ENCODE peak calls at places on chromosomes 7 and 10, in nine cellular contexts. T, G, U, Q, V, L, A, Z and I are unnamed samples.

GRCh38 chr10:76350583-76350982 is 919.2 kb downstream of the LRMDA start:
- DNase-seq in T (no peak), G (no peak), U (peak; percentile 76), Q (no peak), V (no peak), L (peak; percentile 38), A (no peak), Z (no peak), I (no peak)

GRCh38 chr7:24025094-24025493 is 258.9 kb upstream of the NPY start:
- DNase-seq in T (peak; percentile 6), G (no peak), U (no peak), Q (no peak), V (peak; percentile 11), L (peak; percentile 2), A (no peak), Z (no peak), I (no peak)

GRCh38 chr7:159024280-159024951 is 120.3 kb downstream of the VIPR2 start:
- DNase-seq in T (no peak), G (no peak), U (no peak), Q (no peak), V (peak; percentile 63), L (no peak), A (no peak), Z (no peak), I (no peak)

GRCh38 chr10:60384708-60385398 is 4.8 kb downstream of the ANK3 start:
- DNase-seq in T (no peak), G (no peak), U (peak; percentile 97), Q (no peak), V (peak; percentile 100), L (peak; percentile 96), A (no peak), Z (no peak), I (no peak)

GRCh38 chr7:105802611-105803520 is 73.5 kb downstream of the ATXN7L1 start:
- DNase-seq in T (no peak), G (no peak), U (no peak), Q (no peak), V (no peak), L (no peak), A (no peak), Z (no peak), I (no peak)

GRCh38 chr10:52654201-52654600 is 118.4 kb downstream of the MBL2 start:
- DNase-seq in T (no peak), G (no peak), U (no peak), Q (no peak), V (no peak), L (no peak), A (no peak), Z (no peak), I (no peak)

GRCh38 chr10:105699504-105699903 is 1058.4 kb downstream of the SORCS3 start:
- DNase-seq in T (no peak), G (no peak), U (no peak), Q (no peak), V (no peak), L (no peak), A (no peak), Z (no peak), I (no peak)

GRCh38 chr10:29621161-29621560 is 13.6 kb downstream of the SVIL start:
- DNase-seq in T (peak; percentile 93), G (no peak), U (peak; percentile 83), Q (no peak), V (no peak), L (peak; percentile 82), A (no peak), Z (no peak), I (no peak)

GRCh38 chr10:46293832-46294640 is 7.2 kb downstream of the ANTXRL start:
- DNase-seq in T (no peak), G (no peak), U (no peak), Q (no peak), V (peak; percentile 22), L (no peak), A (no peak), Z (no peak), I (no peak)

GRCh38 chr10:78543749-78544446 is 510.2 kb downstream of the RPS24 start:
- DNase-seq in T (peak; percentile 56), G (no peak), U (peak; percentile 96), Q (no peak), V (no peak), L (peak; percentile 96), A (no peak), Z (no peak), I (no peak)

GRCh38 chr10:122113161-122113944 is 124.4 kb downstream of the TACC2 start:
- DNase-seq in T (peak; percentile 79), G (no peak), U (peak; percentile 68), Q (no peak), V (peak; percentile 67), L (peak; percentile 92), A (no peak), Z (peak; percentile 16), I (no peak)

GRCh38 chr7:150476285-150476684 is 25.9 kb downstream of the GIMAP8 start:
- DNase-seq in T (no peak), G (no peak), U (no peak), Q (no peak), V (no peak), L (no peak), A (no peak), Z (no peak), I (no peak)